ENCODE peak calls at places on chromosomes 7 and 10, in five cellular contexts. One of them, this sample, is unnamed.

GRCh38 chr10:114044251-114045070 is 795 bp downstream of the ADRB1 start:
- DNase-seq in left ventricle myocardium inferior: peak
- DNase-seq in AG09309: no peak
- DNase-seq in cardiac fibroblast: no peak
- DNase-seq in SK-N-SH: peak
- DNase-seq in this sample: no peak

GRCh38 chr7:51040777-51041176 is 258.1 kb upstream of the GRB10 start:
- DNase-seq in left ventricle myocardium inferior: no peak
- DNase-seq in AG09309: no peak
- DNase-seq in cardiac fibroblast: no peak
- DNase-seq in SK-N-SH: peak
- DNase-seq in this sample: no peak

GRCh38 chr7:152761116-152761748 is 1.7 kb downstream of the ACTR3B start:
- DNase-seq in left ventricle myocardium inferior: no peak
- DNase-seq in AG09309: peak
- DNase-seq in cardiac fibroblast: no peak
- DNase-seq in SK-N-SH: no peak
- DNase-seq in this sample: peak

GRCh38 chr10:23994459-23995046 is 214.4 kb upstream of the KIAA1217 start:
- DNase-seq in left ventricle myocardium inferior: peak
- DNase-seq in AG09309: peak
- DNase-seq in cardiac fibroblast: peak
- DNase-seq in SK-N-SH: peak
- DNase-seq in this sample: peak

GRCh38 chr7:64876792-64877713 is 26.0 kb upstream of the ZNF273 start:
- DNase-seq in left ventricle myocardium inferior: peak
- DNase-seq in AG09309: no peak
- DNase-seq in cardiac fibroblast: no peak
- DNase-seq in SK-N-SH: peak
- DNase-seq in this sample: no peak

GRCh38 chr10:7525314-7526016 is 114.6 kb upstream of the SFMBT2 start:
- DNase-seq in left ventricle myocardium inferior: no peak
- DNase-seq in AG09309: peak
- DNase-seq in cardiac fibroblast: peak
- DNase-seq in SK-N-SH: peak
- DNase-seq in this sample: peak

GRCh38 chr10:132462463-132463332 is 65.7 kb downstream of the PWWP2B start:
- DNase-seq in left ventricle myocardium inferior: peak
- DNase-seq in AG09309: no peak
- DNase-seq in cardiac fibroblast: no peak
- DNase-seq in SK-N-SH: no peak
- DNase-seq in this sample: no peak

GRCh38 chr7:104791065-104791464 is 222.9 kb upstream of the KMT2E start:
- DNase-seq in left ventricle myocardium inferior: no peak
- DNase-seq in AG09309: no peak
- DNase-seq in cardiac fibroblast: peak
- DNase-seq in SK-N-SH: no peak
- DNase-seq in this sample: no peak

GRCh38 chr7:26486153-26486552 is 194.5 kb downstream of the SNX10 start:
- DNase-seq in left ventricle myocardium inferior: no peak
- DNase-seq in AG09309: no peak
- DNase-seq in cardiac fibroblast: no peak
- DNase-seq in SK-N-SH: no peak
- DNase-seq in this sample: no peak

GRCh38 chr7:64562246-64562620 is 638 bp downstream of the ZNF680 start:
- DNase-seq in left ventricle myocardium inferior: no peak
- DNase-seq in AG09309: no peak
- DNase-seq in cardiac fibroblast: no peak
- DNase-seq in SK-N-SH: no peak
- DNase-seq in this sample: no peak

GRCh38 chr10:47058961-47059391 is 147.7 kb downstream of the PTPN20 start:
- DNase-seq in left ventricle myocardium inferior: no peak
- DNase-seq in AG09309: no peak
- DNase-seq in cardiac fibroblast: no peak
- DNase-seq in SK-N-SH: no peak
- DNase-seq in this sample: no peak

GRCh38 chr7:84194484-84195260 is at the start of gene SEMA3A:
- DNase-seq in left ventricle myocardium inferior: no peak
- DNase-seq in AG09309: peak
- DNase-seq in cardiac fibroblast: peak
- DNase-seq in SK-N-SH: peak
- DNase-seq in this sample: peak

GRCh38 chr7:129210989-129211312 is 13.9 kb upstream of the AHCYL2 start:
- DNase-seq in left ventricle myocardium inferior: no peak
- DNase-seq in AG09309: no peak
- DNase-seq in cardiac fibroblast: no peak
- DNase-seq in SK-N-SH: no peak
- DNase-seq in this sample: no peak

GRCh38 chr7:26159243-26159642 is 7.2 kb downstream of the NFE2L3 start:
- DNase-seq in left ventricle myocardium inferior: no peak
- DNase-seq in AG09309: no peak
- DNase-seq in cardiac fibroblast: no peak
- DNase-seq in SK-N-SH: no peak
- DNase-seq in this sample: no peak

GRCh38 chr7:74093671-74094223 is 10.1 kb downstream of the LIMK1 start:
- DNase-seq in left ventricle myocardium inferior: no peak
- DNase-seq in AG09309: no peak
- DNase-seq in cardiac fibroblast: no peak
- DNase-seq in SK-N-SH: peak
- DNase-seq in this sample: peak
- H3K4me3 ChIP-seq in left ventricle myocardium inferior: peak
- H3K4me3 ChIP-seq in AG09309: no peak
- H3K4me3 ChIP-seq in cardiac fibroblast: no peak
- H3K4me3 ChIP-seq in SK-N-SH: peak
- H3K4me3 ChIP-seq in this sample: peak

GRCh38 chr7:135234727-135235126 is 1.1 kb downstream of the STRA8 start:
- DNase-seq in left ventricle myocardium inferior: no peak
- DNase-seq in AG09309: no peak
- DNase-seq in cardiac fibroblast: no peak
- DNase-seq in SK-N-SH: no peak
- DNase-seq in this sample: no peak

GRCh38 chr7:135233570-135233969 is at the start of gene STRA8:
- DNase-seq in left ventricle myocardium inferior: no peak
- DNase-seq in AG09309: no peak
- DNase-seq in cardiac fibroblast: no peak
- DNase-seq in SK-N-SH: no peak
- DNase-seq in this sample: no peak

GRCh38 chr7:135232087-135232486 is 1.6 kb upstream of the STRA8 start:
- DNase-seq in left ventricle myocardium inferior: no peak
- DNase-seq in AG09309: no peak
- DNase-seq in cardiac fibroblast: no peak
- DNase-seq in SK-N-SH: no peak
- DNase-seq in this sample: no peak

GRCh38 chr7:135231686-135232085 is 2.0 kb upstream of the STRA8 start:
- DNase-seq in left ventricle myocardium inferior: no peak
- DNase-seq in AG09309: no peak
- DNase-seq in cardiac fibroblast: no peak
- DNase-seq in SK-N-SH: no peak
- DNase-seq in this sample: no peak

DNA sequence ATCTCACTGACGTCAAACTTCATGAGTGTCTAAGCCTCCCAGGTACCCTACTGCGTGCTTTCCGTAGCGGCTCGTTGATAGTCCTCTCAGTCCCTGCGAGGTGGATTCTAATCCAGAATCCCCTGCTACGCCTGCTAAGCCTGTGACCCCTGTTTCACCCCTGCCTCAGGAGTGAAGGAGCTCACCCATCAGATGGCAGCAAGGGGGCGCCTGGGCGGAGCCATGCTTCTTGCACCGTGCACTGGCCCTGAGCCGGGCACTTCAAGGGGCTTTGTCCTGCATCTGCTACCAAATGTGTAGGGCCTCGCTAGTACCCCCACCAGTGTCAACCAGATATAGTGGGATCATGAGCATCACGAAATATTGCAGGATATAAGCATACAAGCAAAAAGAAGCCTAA is 918 bp upstream of the STRA8 start:
- DNase-seq in left ventricle myocardium inferior: no peak
- DNase-seq in AG09309: no peak
- DNase-seq in cardiac fibroblast: no peak
- DNase-seq in SK-N-SH: peak
- DNase-seq in this sample: no peak
- TF ChIP-seq CTCF in left ventricle myocardium inferior: no peak
- TF ChIP-seq CTCF in AG09309: peak
- TF ChIP-seq CTCF in cardiac fibroblast: peak
- TF ChIP-seq CTCF in SK-N-SH: peak
- TF ChIP-seq CTCF in this sample: peak

DNA sequence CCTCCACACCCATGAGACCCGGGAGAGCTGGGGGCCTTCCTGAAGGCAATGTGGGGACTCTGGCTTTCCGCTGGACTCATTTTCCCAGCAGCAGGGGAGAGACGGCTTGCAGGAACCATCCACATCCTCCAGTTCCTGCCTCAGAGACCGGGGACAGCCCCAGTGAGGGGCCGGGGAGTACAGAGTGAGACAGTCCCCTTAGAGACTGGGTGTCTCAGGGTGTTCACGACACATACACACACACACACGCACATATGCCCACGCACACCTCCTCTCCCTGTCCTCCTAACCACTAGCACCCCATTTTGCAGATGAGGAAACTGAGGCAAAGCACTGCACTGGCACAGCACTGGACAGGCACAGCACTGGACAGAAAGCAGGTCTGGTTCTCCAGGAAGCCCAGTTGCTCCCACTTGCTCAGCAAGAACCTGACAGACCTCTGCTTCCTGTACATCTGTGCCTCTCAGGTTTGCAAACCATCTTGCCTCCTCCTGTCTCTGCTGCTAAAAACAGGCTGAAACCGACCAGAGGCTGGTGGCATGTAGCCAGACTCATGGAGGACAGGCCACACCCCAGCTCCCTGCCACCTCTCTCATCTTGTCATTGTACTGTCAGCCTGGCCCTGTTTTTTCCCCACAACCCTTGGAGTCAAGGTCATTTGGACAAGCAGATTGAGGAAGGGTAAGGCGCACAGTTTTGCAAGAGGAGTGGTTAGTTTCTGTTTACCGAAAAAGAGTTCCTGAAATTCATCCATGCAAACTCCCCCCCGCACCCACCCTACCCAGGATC is 8.0 kb upstream of the C10orf105 start:
- DNase-seq in left ventricle myocardium inferior: peak
- DNase-seq in AG09309: no peak
- DNase-seq in cardiac fibroblast: peak
- DNase-seq in SK-N-SH: peak
- DNase-seq in this sample: peak
- H3K4me3 ChIP-seq in left ventricle myocardium inferior: peak
- H3K4me3 ChIP-seq in AG09309: no peak
- H3K4me3 ChIP-seq in cardiac fibroblast: no peak
- H3K4me3 ChIP-seq in SK-N-SH: no peak
- H3K4me3 ChIP-seq in this sample: peak

GRCh38 chr7:155947051-155947450 is 134.8 kb upstream of the SHH start:
- DNase-seq in left ventricle myocardium inferior: no peak
- DNase-seq in AG09309: no peak
- DNase-seq in cardiac fibroblast: peak
- DNase-seq in SK-N-SH: no peak
- DNase-seq in this sample: no peak
- TF ChIP-seq CTCF in left ventricle myocardium inferior: no peak
- TF ChIP-seq CTCF in AG09309: no peak
- TF ChIP-seq CTCF in cardiac fibroblast: no peak
- TF ChIP-seq CTCF in SK-N-SH: no peak
- TF ChIP-seq CTCF in this sample: no peak

GRCh38 chr10:6141296-6142151 is 52.7 kb downstream of the RBM17 start:
- DNase-seq in left ventricle myocardium inferior: no peak
- DNase-seq in AG09309: peak
- DNase-seq in cardiac fibroblast: peak
- DNase-seq in SK-N-SH: peak
- DNase-seq in this sample: peak
- H3K4me3 ChIP-seq in left ventricle myocardium inferior: peak
- H3K4me3 ChIP-seq in AG09309: peak
- H3K4me3 ChIP-seq in cardiac fibroblast: peak
- H3K4me3 ChIP-seq in SK-N-SH: peak
- H3K4me3 ChIP-seq in this sample: peak

GRCh38 chr7:111914287-111914686 is 291.9 kb downstream of the DOCK4 start:
- DNase-seq in left ventricle myocardium inferior: no peak
- DNase-seq in AG09309: no peak
- DNase-seq in cardiac fibroblast: no peak
- DNase-seq in SK-N-SH: no peak
- DNase-seq in this sample: no peak
- TF ChIP-seq CTCF in left ventricle myocardium inferior: no peak
- TF ChIP-seq CTCF in AG09309: no peak
- TF ChIP-seq CTCF in cardiac fibroblast: no peak
- TF ChIP-seq CTCF in SK-N-SH: no peak
- TF ChIP-seq CTCF in this sample: no peak

DNA sequence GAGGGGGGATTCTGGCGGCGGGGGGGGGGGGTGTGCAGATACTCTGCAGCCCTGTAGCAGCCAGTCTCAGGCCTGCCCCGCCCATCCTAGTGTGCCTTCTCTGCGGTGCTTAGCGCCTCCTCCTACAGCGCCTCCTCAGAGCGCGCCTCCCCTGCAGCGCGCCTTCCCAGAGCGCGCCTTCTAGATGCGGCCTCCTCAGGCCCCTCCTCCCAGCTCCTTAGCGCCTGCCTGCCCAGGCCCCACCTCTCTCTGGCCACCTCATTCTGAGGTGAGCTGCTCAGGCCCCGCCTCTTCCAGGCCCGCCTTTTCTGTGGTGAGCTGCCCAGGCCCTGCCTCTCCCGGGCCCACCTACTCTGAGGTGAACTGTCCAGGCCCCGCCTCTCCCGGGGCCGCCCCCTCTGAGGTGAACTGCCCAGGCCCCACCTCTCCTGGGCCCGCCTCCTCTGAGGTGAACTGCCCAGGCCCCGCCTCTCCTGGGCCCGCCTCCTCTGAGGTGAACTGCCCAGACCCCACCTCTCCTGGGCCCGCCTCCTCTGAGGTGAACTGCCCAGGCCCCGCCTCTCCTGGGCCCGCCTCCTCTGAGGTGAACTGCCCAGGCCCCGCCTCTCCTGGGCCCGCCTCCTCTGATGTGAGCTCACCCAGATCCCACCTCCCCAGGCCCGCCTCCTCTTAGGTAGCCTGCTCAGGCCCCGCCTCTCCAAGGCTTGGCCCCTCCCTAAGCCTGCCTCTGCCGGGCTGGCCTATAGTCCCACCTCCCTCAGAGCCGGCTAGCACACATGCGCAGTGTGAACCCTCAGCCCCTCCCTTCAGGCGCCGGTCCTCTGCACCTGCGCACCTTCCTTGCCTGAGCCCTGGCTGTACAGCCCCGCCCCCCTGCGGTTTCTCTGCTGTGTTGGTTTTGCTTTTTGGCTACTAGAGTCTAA is 2.1 kb upstream of the SGCE start:
- DNase-seq in left ventricle myocardium inferior: peak
- DNase-seq in AG09309: peak
- DNase-seq in cardiac fibroblast: peak
- DNase-seq in SK-N-SH: peak
- DNase-seq in this sample: peak
- H3K4me3 ChIP-seq in left ventricle myocardium inferior: peak
- H3K4me3 ChIP-seq in AG09309: peak
- H3K4me3 ChIP-seq in cardiac fibroblast: peak
- H3K4me3 ChIP-seq in SK-N-SH: peak
- H3K4me3 ChIP-seq in this sample: peak

GRCh38 chr10:79390551-79391229 is 43.4 kb downstream of the PPIF start:
- DNase-seq in left ventricle myocardium inferior: peak
- DNase-seq in AG09309: no peak
- DNase-seq in cardiac fibroblast: no peak
- DNase-seq in SK-N-SH: peak
- DNase-seq in this sample: peak
- TF ChIP-seq CTCF in left ventricle myocardium inferior: no peak
- TF ChIP-seq CTCF in AG09309: no peak
- TF ChIP-seq CTCF in cardiac fibroblast: no peak
- TF ChIP-seq CTCF in SK-N-SH: no peak
- TF ChIP-seq CTCF in this sample: peak

GRCh38 chr10:101019440-101019703 is 11.6 kb downstream of the PDZD7 start:
- DNase-seq in left ventricle myocardium inferior: no peak
- DNase-seq in AG09309: no peak
- DNase-seq in cardiac fibroblast: no peak
- DNase-seq in SK-N-SH: no peak
- DNase-seq in this sample: no peak
- H3K4me3 ChIP-seq in left ventricle myocardium inferior: no peak
- H3K4me3 ChIP-seq in AG09309: no peak
- H3K4me3 ChIP-seq in cardiac fibroblast: no peak
- H3K4me3 ChIP-seq in SK-N-SH: no peak
- H3K4me3 ChIP-seq in this sample: no peak

GRCh38 chr10:28878236-28878970 is 201.1 kb downstream of the BAMBI start:
- DNase-seq in left ventricle myocardium inferior: no peak
- DNase-seq in AG09309: no peak
- DNase-seq in cardiac fibroblast: no peak
- DNase-seq in SK-N-SH: no peak
- DNase-seq in this sample: no peak
- TF ChIP-seq CTCF in left ventricle myocardium inferior: no peak
- TF ChIP-seq CTCF in AG09309: no peak
- TF ChIP-seq CTCF in cardiac fibroblast: no peak
- TF ChIP-seq CTCF in SK-N-SH: no peak
- TF ChIP-seq CTCF in this sample: no peak